ENCODE peak calls at places on chromosomes 1 and 21, in ten cellular contexts. L is tibial artery, Z is NCI-H446 treated with DMSO at 0.1 percent for 48 hours, P is thoracic aorta, N is HuH-7.5, G is fibroblast of lung, S is H1, X is OCI-LY7, R is posterior vena cava, Q is upper lobe of right lung. O is an unnamed sample.

GRCh38 chr1:24139159-24139489 is 3.8 kb downstream of the IL22RA1 start:
- DNase-seq in L (no peak), Z (no peak), P (no peak), N (no peak), G (no peak), S (no peak), X (no peak), R (no peak), Q (no peak), O (no peak)

GRCh38 chr1:38327559-38327973 is 281.0 kb upstream of the POU3F1 start:
- DNase-seq in L (no peak), Z (no peak), P (no peak), N (no peak), G (peak), S (no peak), X (no peak), R (no peak), Q (no peak), O (no peak)

GRCh38 chr1:41122851-41123518 is 101.5 kb upstream of the SLFNL1 start:
- DNase-seq in L (no peak), Z (peak), P (no peak), N (peak), G (peak), S (no peak), X (peak), R (no peak), Q (no peak), O (no peak)

GRCh38 chr1:20992327-20993056 is 184.2 kb downstream of the EIF4G3 start:
- DNase-seq in L (no peak), Z (no peak), P (no peak), N (no peak), G (peak), S (no peak), X (no peak), R (no peak), Q (no peak), O (no peak)

GRCh38 chr21:26098758-26099157 is 71.8 kb downstream of the APP start:
- DNase-seq in L (no peak), Z (no peak), P (no peak), N (no peak), G (peak), S (no peak), X (no peak), R (no peak), Q (no peak), O (no peak)

GRCh38 chr1:172637522-172637921 is 21.4 kb upstream of the FASLG start:
- DNase-seq in L (no peak), Z (no peak), P (no peak), N (no peak), G (peak), S (no peak), X (no peak), R (no peak), Q (no peak), O (no peak)

GRCh38 chr1:37394574-37395464 is 79.6 kb upstream of the ZC3H12A start:
- DNase-seq in L (no peak), Z (no peak), P (no peak), N (no peak), G (no peak), S (peak), X (no peak), R (peak), Q (no peak), O (no peak)

GRCh38 chr1:36239941-36240637 is 15.8 kb downstream of the THRAP3 start:
- DNase-seq in L (no peak), Z (no peak), P (no peak), N (no peak), G (no peak), S (no peak), X (no peak), R (no peak), Q (no peak), O (peak)

GRCh38 chr1:110393286-110393685 is 2.5 kb upstream of the SLC16A4 start:
- DNase-seq in L (no peak), Z (no peak), P (no peak), N (no peak), G (no peak), S (no peak), X (no peak), R (no peak), Q (no peak), O (no peak)

GRCh38 chr1:32742956-32743355 is 40.4 kb upstream of the SYNC start:
- DNase-seq in L (no peak), Z (no peak), P (no peak), N (peak), G (no peak), S (no peak), X (no peak), R (no peak), Q (no peak), O (no peak)

GRCh38 chr1:77834771-77835334 is 53.6 kb upstream of the NEXN start:
- DNase-seq in L (peak), Z (no peak), P (no peak), N (no peak), G (peak), S (no peak), X (no peak), R (no peak), Q (no peak), O (no peak)

GRCh38 chr1:181087400-181087901 is 1.0 kb upstream of the IER5 start:
- DNase-seq in L (no peak), Z (no peak), P (no peak), N (no peak), G (peak), S (no peak), X (peak), R (no peak), Q (no peak), O (no peak)

GRCh38 chr1:187306671-187307415 is 478.1 kb downstream of the PLA2G4A start:
- DNase-seq in L (no peak), Z (peak), P (no peak), N (no peak), G (peak), S (no peak), X (no peak), R (no peak), Q (no peak), O (no peak)

GRCh38 chr1:38221006-38221649 is 174.5 kb upstream of the POU3F1 start:
- DNase-seq in L (no peak), Z (no peak), P (no peak), N (no peak), G (peak), S (no peak), X (no peak), R (no peak), Q (no peak), O (no peak)

GRCh38 chr1:198156111-198156744 is 570 bp upstream of the NEK7 start:
- DNase-seq in L (peak), Z (peak), P (no peak), N (peak), G (peak), S (peak), X (peak), R (peak), Q (peak), O (peak)